ENCODE peak calls at places on chromosomes 12 and 14, in seven cellular contexts. One of them, this sample, is unnamed. For H3K4me1, the result is how much of the 10 kb centered on the place peaks cover.

GRCh38 chr12:62192486-62193250 is 67.5 kb upstream of the USP15 start:
- DNase-seq in Peyer's patch: peak
- DNase-seq in stomach: peak
- DNase-seq in cardiac muscle cell: peak
- DNase-seq in IMR-90: peak
- DNase-seq in hepatocyte: peak
- DNase-seq in colonic mucosa: peak
- DNase-seq in this sample: peak

GRCh38 chr12:19804737-19805136 is 365.4 kb downstream of the AEBP2 start:
- DNase-seq in Peyer's patch: no peak
- DNase-seq in stomach: no peak
- DNase-seq in cardiac muscle cell: no peak
- DNase-seq in IMR-90: no peak
- DNase-seq in hepatocyte: no peak
- DNase-seq in colonic mucosa: no peak
- DNase-seq in this sample: no peak

GRCh38 chr14:79056879-79057278 is 886.7 kb downstream of the NRXN3 start:
- DNase-seq in Peyer's patch: no peak
- DNase-seq in stomach: no peak
- DNase-seq in cardiac muscle cell: no peak
- DNase-seq in IMR-90: peak
- DNase-seq in hepatocyte: no peak
- DNase-seq in colonic mucosa: no peak
- DNase-seq in this sample: no peak

GRCh38 chr14:54683882-54684794 is 117.2 kb downstream of the SAMD4A start:
- DNase-seq in Peyer's patch: no peak
- DNase-seq in stomach: no peak
- DNase-seq in cardiac muscle cell: no peak
- DNase-seq in IMR-90: peak
- DNase-seq in hepatocyte: no peak
- DNase-seq in colonic mucosa: peak
- DNase-seq in this sample: peak

GRCh38 chr14:98167253-98167652 is 1104.7 kb downstream of the BCL11B start:
- DNase-seq in Peyer's patch: no peak
- DNase-seq in stomach: no peak
- DNase-seq in cardiac muscle cell: no peak
- DNase-seq in IMR-90: no peak
- DNase-seq in hepatocyte: no peak
- DNase-seq in colonic mucosa: no peak
- DNase-seq in this sample: no peak

GRCh38 chr12:127809236-127809635 is 457.7 kb upstream of the TMEM132C start:
- DNase-seq in Peyer's patch: no peak
- DNase-seq in stomach: no peak
- DNase-seq in cardiac muscle cell: no peak
- DNase-seq in IMR-90: no peak
- DNase-seq in hepatocyte: peak
- DNase-seq in colonic mucosa: no peak
- DNase-seq in this sample: peak

GRCh38 chr14:96153003-96153402 is 51.6 kb upstream of the BDKRB2 start:
- DNase-seq in Peyer's patch: no peak
- DNase-seq in stomach: no peak
- DNase-seq in cardiac muscle cell: no peak
- DNase-seq in IMR-90: no peak
- DNase-seq in hepatocyte: no peak
- DNase-seq in colonic mucosa: no peak
- DNase-seq in this sample: no peak

GRCh38 chr12:119840617-119841016 is 36.5 kb downstream of the CIT start:
- DNase-seq in Peyer's patch: no peak
- DNase-seq in stomach: no peak
- DNase-seq in cardiac muscle cell: no peak
- DNase-seq in IMR-90: no peak
- DNase-seq in hepatocyte: no peak
- DNase-seq in colonic mucosa: no peak
- DNase-seq in this sample: no peak

GRCh38 chr14:90419200-90419599 is 22.4 kb downstream of the CALM1 start:
- DNase-seq in Peyer's patch: no peak
- DNase-seq in stomach: peak
- DNase-seq in cardiac muscle cell: no peak
- DNase-seq in IMR-90: peak
- DNase-seq in hepatocyte: peak
- DNase-seq in colonic mucosa: peak
- DNase-seq in this sample: peak

GRCh38 chr14:35534130-35534883 is at the start of gene INSM2:
- DNase-seq in Peyer's patch: no peak
- DNase-seq in stomach: no peak
- DNase-seq in cardiac muscle cell: no peak
- DNase-seq in IMR-90: peak
- DNase-seq in hepatocyte: no peak
- DNase-seq in colonic mucosa: no peak
- DNase-seq in this sample: no peak

GRCh38 chr14:104732355-104732804 is 8.4 kb downstream of the ADSS1 start:
- DNase-seq in Peyer's patch: peak
- DNase-seq in stomach: peak
- DNase-seq in cardiac muscle cell: no peak
- DNase-seq in IMR-90: no peak
- DNase-seq in hepatocyte: no peak
- DNase-seq in colonic mucosa: peak
- DNase-seq in this sample: peak

GRCh38 chr12:47986832-47987231 is 17.4 kb downstream of the COL2A1 start:
- DNase-seq in Peyer's patch: peak
- DNase-seq in stomach: no peak
- DNase-seq in cardiac muscle cell: no peak
- DNase-seq in IMR-90: no peak
- DNase-seq in hepatocyte: no peak
- DNase-seq in colonic mucosa: no peak
- DNase-seq in this sample: no peak

GRCh38 chr12:120261951-120262851 is 3.3 kb downstream of the PXN start:
- DNase-seq in Peyer's patch: peak
- DNase-seq in stomach: no peak
- DNase-seq in cardiac muscle cell: no peak
- DNase-seq in IMR-90: no peak
- DNase-seq in hepatocyte: no peak
- DNase-seq in colonic mucosa: peak
- DNase-seq in this sample: no peak

GRCh38 chr14:22977684-22978486 is 4.5 kb downstream of the AJUBA start:
- DNase-seq in Peyer's patch: peak
- DNase-seq in stomach: peak
- DNase-seq in cardiac muscle cell: peak
- DNase-seq in IMR-90: peak
- DNase-seq in hepatocyte: peak
- DNase-seq in colonic mucosa: peak
- DNase-seq in this sample: peak

GRCh38 chr12:43370299-43370698 is 181.7 kb downstream of the ADAMTS20 start:
- DNase-seq in Peyer's patch: no peak
- DNase-seq in stomach: no peak
- DNase-seq in cardiac muscle cell: no peak
- DNase-seq in IMR-90: peak
- DNase-seq in hepatocyte: no peak
- DNase-seq in colonic mucosa: no peak
- DNase-seq in this sample: no peak

DNA sequence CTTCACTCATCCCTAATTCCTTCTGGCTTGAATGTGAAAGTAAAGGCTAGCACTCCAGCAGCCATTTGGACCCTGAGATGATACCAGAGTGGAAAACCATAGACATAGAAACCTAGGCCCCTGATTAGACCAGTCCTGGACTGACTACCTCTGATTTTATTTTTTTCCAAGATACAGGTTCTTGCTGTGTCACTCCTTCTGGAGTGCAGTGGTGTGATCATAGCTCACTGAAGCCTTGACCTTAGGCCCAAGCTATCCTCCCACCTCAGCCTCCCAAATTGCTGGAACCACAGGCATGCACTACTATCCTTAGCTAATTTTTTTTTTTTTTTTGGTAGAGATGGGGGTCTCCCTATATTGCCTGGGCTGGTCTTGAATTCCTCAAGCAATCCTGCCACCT is 74.4 kb upstream of the STAC3 start:
- DNase-seq in Peyer's patch: no peak
- DNase-seq in stomach: no peak
- DNase-seq in cardiac muscle cell: no peak
- DNase-seq in IMR-90: no peak
- DNase-seq in hepatocyte: no peak
- DNase-seq in colonic mucosa: no peak
- DNase-seq in this sample: no peak
- H3K4me1 ChIP-seq in Peyer's patch: under half
- H3K4me1 ChIP-seq in stomach: under half
- H3K4me1 ChIP-seq in cardiac muscle cell: under half
- H3K4me1 ChIP-seq in IMR-90: under half
- H3K4me1 ChIP-seq in hepatocyte: under half
- H3K4me1 ChIP-seq in colonic mucosa: under half
- H3K4me1 ChIP-seq in this sample: under half

DNA sequence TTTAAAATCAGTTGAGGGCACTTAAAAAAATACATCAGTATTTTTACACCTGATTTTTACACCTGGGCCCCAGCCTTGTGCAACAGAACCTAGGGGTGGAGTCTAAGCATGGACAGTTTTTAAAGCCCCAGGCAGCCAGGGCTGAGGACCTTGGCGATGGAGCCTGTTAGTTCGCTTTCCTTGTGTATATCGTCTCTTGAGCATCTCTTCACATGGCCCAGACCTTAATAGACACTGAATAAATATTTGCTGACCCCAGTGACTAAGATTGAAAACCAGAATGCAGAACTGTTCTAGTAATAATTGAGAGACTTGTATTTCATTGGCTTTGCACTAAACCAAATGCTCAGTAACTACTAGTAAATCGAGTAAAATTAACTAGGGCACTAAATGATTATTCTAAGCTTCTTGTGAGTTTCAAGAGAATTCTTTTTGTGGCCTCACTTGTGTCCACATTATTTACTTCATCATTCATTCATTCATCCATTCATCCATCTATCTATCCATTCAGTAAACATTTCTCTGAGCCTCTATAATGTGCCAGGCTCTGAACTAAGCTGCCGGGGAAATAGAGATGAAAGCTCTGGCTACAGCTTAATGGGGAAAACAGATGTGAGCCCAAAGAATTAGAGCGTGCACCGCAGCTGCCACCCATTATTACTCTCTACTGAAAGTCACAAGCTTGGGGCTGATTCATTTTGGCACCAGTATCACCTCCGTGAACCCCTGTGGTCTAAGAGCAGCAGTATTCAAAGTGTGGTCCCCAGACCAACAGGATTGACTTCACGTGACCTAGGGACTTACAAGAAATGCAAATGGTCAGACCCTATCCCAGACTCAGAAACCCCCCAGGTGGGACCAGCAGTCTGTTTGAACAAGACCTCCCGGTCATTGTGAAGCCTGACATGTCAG is 30.7 kb upstream of the BCL7A start:
- DNase-seq in Peyer's patch: no peak
- DNase-seq in stomach: no peak
- DNase-seq in cardiac muscle cell: no peak
- DNase-seq in IMR-90: peak
- DNase-seq in hepatocyte: no peak
- DNase-seq in colonic mucosa: no peak
- DNase-seq in this sample: no peak
- H3K27ac ChIP-seq in Peyer's patch: no peak
- H3K27ac ChIP-seq in stomach: no peak
- H3K27ac ChIP-seq in cardiac muscle cell: no peak
- H3K27ac ChIP-seq in IMR-90: peak
- H3K27ac ChIP-seq in hepatocyte: no peak
- H3K27ac ChIP-seq in colonic mucosa: no peak
- H3K27ac ChIP-seq in this sample: no peak

GRCh38 chr12:44827832-44828438 is 48.2 kb downstream of the NELL2 start:
- DNase-seq in Peyer's patch: no peak
- DNase-seq in stomach: no peak
- DNase-seq in cardiac muscle cell: no peak
- DNase-seq in IMR-90: no peak
- DNase-seq in hepatocyte: no peak
- DNase-seq in colonic mucosa: no peak
- DNase-seq in this sample: no peak
- H3K4me3 ChIP-seq in Peyer's patch: no peak
- H3K4me3 ChIP-seq in stomach: no peak
- H3K4me3 ChIP-seq in cardiac muscle cell: no peak
- H3K4me3 ChIP-seq in IMR-90: no peak
- H3K4me3 ChIP-seq in hepatocyte: no peak
- H3K4me3 ChIP-seq in colonic mucosa: no peak
- H3K4me3 ChIP-seq in this sample: no peak

GRCh38 chr14:69704319-69704718 is 62.6 kb upstream of the SRSF5 start:
- DNase-seq in Peyer's patch: no peak
- DNase-seq in stomach: no peak
- DNase-seq in cardiac muscle cell: no peak
- DNase-seq in IMR-90: no peak
- DNase-seq in hepatocyte: no peak
- DNase-seq in colonic mucosa: no peak
- DNase-seq in this sample: no peak

GRCh38 chr14:69700609-69701008 is 66.3 kb upstream of the SRSF5 start:
- DNase-seq in Peyer's patch: no peak
- DNase-seq in stomach: no peak
- DNase-seq in cardiac muscle cell: no peak
- DNase-seq in IMR-90: no peak
- DNase-seq in hepatocyte: no peak
- DNase-seq in colonic mucosa: no peak
- DNase-seq in this sample: no peak

GRCh38 chr14:69701857-69702256 is 65.1 kb upstream of the SRSF5 start:
- DNase-seq in Peyer's patch: no peak
- DNase-seq in stomach: no peak
- DNase-seq in cardiac muscle cell: no peak
- DNase-seq in IMR-90: no peak
- DNase-seq in hepatocyte: no peak
- DNase-seq in colonic mucosa: no peak
- DNase-seq in this sample: peak

GRCh38 chr14:69701269-69701668 is 65.7 kb upstream of the SRSF5 start:
- DNase-seq in Peyer's patch: no peak
- DNase-seq in stomach: no peak
- DNase-seq in cardiac muscle cell: no peak
- DNase-seq in IMR-90: no peak
- DNase-seq in hepatocyte: no peak
- DNase-seq in colonic mucosa: no peak
- DNase-seq in this sample: no peak

DNA sequence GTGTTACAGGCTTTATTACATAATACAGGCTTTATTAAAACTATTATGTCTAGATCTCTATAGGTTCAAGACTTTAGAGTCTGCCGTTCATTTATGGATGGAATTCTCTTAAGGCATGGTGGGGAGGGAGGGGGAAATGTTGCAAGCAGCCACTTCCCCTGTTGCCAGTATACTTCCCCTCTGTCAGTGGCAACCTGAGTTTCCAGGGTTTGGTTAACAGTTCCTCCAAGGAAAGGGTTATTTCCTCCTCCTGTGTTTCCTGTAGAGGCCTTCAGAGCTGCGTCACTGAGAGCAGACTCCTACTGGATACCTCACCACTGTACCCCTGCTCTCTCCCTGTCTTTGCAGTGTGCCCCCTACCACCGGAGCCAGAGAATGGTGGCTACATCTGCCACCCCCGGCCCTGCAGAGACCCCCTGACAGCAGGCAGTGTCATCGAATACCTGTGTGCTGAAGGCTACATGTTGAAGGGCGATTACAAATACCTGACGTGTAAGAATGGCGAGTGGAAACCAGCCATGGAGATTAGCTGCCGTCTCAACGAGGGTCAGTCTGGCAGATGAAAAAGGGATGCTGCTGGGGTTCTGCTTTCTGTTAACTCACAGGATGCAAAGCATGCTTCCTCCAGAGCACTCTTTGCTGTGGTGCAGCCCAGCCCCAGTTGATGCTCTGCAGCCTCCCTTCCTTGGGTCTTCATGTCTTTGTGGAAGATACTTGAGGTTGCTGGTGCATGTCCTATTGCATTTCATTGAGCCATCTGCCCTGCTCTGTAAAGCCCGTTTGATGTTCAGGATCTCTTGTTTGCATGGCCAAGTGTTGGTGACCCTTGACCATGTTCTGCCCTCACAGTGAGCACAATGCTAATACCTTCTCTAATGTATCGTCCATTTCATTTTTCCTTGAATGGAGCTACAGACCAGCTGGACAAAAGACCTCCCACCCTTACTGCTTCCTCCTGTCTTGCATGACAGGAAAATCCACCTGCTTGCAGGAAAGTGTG is 63.6 kb upstream of the SRSF5 start:
- DNase-seq in Peyer's patch: no peak
- DNase-seq in stomach: no peak
- DNase-seq in cardiac muscle cell: no peak
- DNase-seq in IMR-90: no peak
- DNase-seq in hepatocyte: no peak
- DNase-seq in colonic mucosa: no peak
- DNase-seq in this sample: no peak
- H3K4me1 ChIP-seq in Peyer's patch: under half
- H3K4me1 ChIP-seq in stomach: under half
- H3K4me1 ChIP-seq in cardiac muscle cell: under half
- H3K4me1 ChIP-seq in IMR-90: under half
- H3K4me1 ChIP-seq in hepatocyte: under half
- H3K4me1 ChIP-seq in colonic mucosa: under half
- H3K4me1 ChIP-seq in this sample: half or more

This sample was measured in adrenal gland.